ENCODE peak calls at places on chromosome 1, in four cellular contexts. Q is RKO; Y is activated T-cell treated with anti-CD3 and anti-CD28 coated beads, Interleukin-2, amount 50 U/mL, for 72 hours; K is fibroblast of mammary gland. P is an unnamed sample.

GRCh38 chr1:60008500-60008899 is 65.1 kb downstream of the C1orf87 start:
- DNase-seq in Q (no peak), Y (no peak), K (no peak), P (no peak)

GRCh38 chr1:161781995-161782394 is 15.9 kb downstream of the ATF6 start:
- DNase-seq in Q (no peak), Y (no peak), K (no peak), P (no peak)

GRCh38 chr1:147168626-147169058 is 3.6 kb downstream of the PRKAB2 start:
- DNase-seq in Q (no peak), Y (no peak), K (peak), P (no peak)

GRCh38 chr1:6935379-6936307 is 150.4 kb downstream of the CAMTA1 start:
- DNase-seq in Q (no peak), Y (no peak), K (no peak), P (no peak)

GRCh38 chr1:15299811-15300210 is 52.8 kb downstream of the FHAD1 start:
- DNase-seq in Q (no peak), Y (no peak), K (no peak), P (no peak)

GRCh38 chr1:203166192-203166940 is 9.3 kb downstream of the MYBPH start:
- DNase-seq in Q (no peak), Y (no peak), K (no peak), P (no peak)

GRCh38 chr1:167714851-167715652 is 6.7 kb upstream of the MPZL1 start:
- DNase-seq in Q (peak), Y (peak), K (peak), P (peak)

GRCh38 chr1:191575180-191575579 is 583.1 kb upstream of the RGS18 start:
- DNase-seq in Q (no peak), Y (no peak), K (no peak), P (no peak)

GRCh38 chr1:206111528-206111927 is 5.7 kb downstream of the AVPR1B start:
- DNase-seq in Q (no peak), Y (no peak), K (peak), P (no peak)

GRCh38 chr1:30779294-30780071 is 21.9 kb upstream of the LAPTM5 start:
- DNase-seq in Q (peak), Y (peak), K (peak), P (peak)

P was measured in memory B cell.